ENCODE peak calls at places on chromosomes 12 and 14, in six cellular contexts. A, V, B, K, O and Z are unnamed samples.

GRCh38 chr12:26848156-26848825 is 15.3 kb upstream of the ITPR2 start:
- DNase-seq in A (peak), V (no peak), B (peak), K (no peak), O (no peak), Z (no peak)

GRCh38 chr12:104569348-104570173 is 112.8 kb downstream of the CHST11 start:
- DNase-seq in A (no peak), V (no peak), B (no peak), K (no peak), O (no peak), Z (peak)

GRCh38 chr12:43835656-43836454 is at the start of gene TMEM117:
- DNase-seq in A (peak), V (peak), B (peak), K (no peak), O (peak), Z (peak)

GRCh38 chr14:96894966-96895365 is 97.8 kb downstream of the VRK1 start:
- DNase-seq in A (no peak), V (no peak), B (no peak), K (no peak), O (no peak), Z (no peak)

GRCh38 chr12:52679875-52680274 is 332 bp downstream of the KRT1 start:
- DNase-seq in A (no peak), V (no peak), B (no peak), K (no peak), O (no peak), Z (no peak)

GRCh38 chr12:84355561-84355960 is 557.0 kb downstream of the SLC6A15 start:
- DNase-seq in A (no peak), V (no peak), B (no peak), K (no peak), O (no peak), Z (no peak)

GRCh38 chr14:105012171-105012985 is 8.5 kb downstream of the CDCA4 start:
- DNase-seq in A (no peak), V (no peak), B (no peak), K (no peak), O (no peak), Z (no peak)

GRCh38 chr12:132619301-132620112 is 931 bp downstream of the P2RX2 start:
- DNase-seq in A (no peak), V (no peak), B (no peak), K (no peak), O (no peak), Z (no peak)

GRCh38 chr14:44767646-44768173 is 194.0 kb downstream of the KLHL28 start:
- DNase-seq in A (no peak), V (no peak), B (no peak), K (no peak), O (no peak), Z (no peak)

GRCh38 chr12:5941907-5942306 is 3.2 kb downstream of the ANO2 start:
- DNase-seq in A (no peak), V (no peak), B (no peak), K (peak), O (no peak), Z (no peak)

GRCh38 chr14:92747701-92748258 is 647 bp downstream of the LGMN start:
- DNase-seq in A (no peak), V (no peak), B (no peak), K (no peak), O (no peak), Z (no peak)

GRCh38 chr14:104035300-104035699 is 50.2 kb upstream of the ASPG start:
- DNase-seq in A (no peak), V (no peak), B (no peak), K (no peak), O (no peak), Z (no peak)

GRCh38 chr14:72646861-72647528 is 246.9 kb downstream of the DPF3 start:
- DNase-seq in A (peak), V (no peak), B (peak), K (peak), O (no peak), Z (no peak)

GRCh38 chr14:21768116-21768874 is 94.7 kb upstream of the OR4E1 start:
- DNase-seq in A (no peak), V (peak), B (peak), K (no peak), O (no peak), Z (no peak)

GRCh38 chr14:34633697-34634096 is 3.7 kb upstream of the SNX6 start:
- DNase-seq in A (no peak), V (no peak), B (no peak), K (no peak), O (no peak), Z (no peak)

GRCh38 chr12:129964826-129965457 is 61.1 kb upstream of the TMEM132D start:
- DNase-seq in A (no peak), V (no peak), B (no peak), K (no peak), O (no peak), Z (no peak)

GRCh38 chr12:133081408-133081806 is 684 bp downstream of the ZNF140 start:
- DNase-seq in A (no peak), V (no peak), B (no peak), K (no peak), O (peak), Z (no peak)

GRCh38 chr12:122192441-122192840 is 9.5 kb downstream of the LRRC43 start:
- DNase-seq in A (no peak), V (no peak), B (no peak), K (no peak), O (no peak), Z (no peak)

GRCh38 chr14:94936901-94937321 is 167.0 kb upstream of the GSC start:
- DNase-seq in A (no peak), V (no peak), B (no peak), K (no peak), O (no peak), Z (no peak)

GRCh38 chr14:82811246-82811645 is 1277.6 kb upstream of the SEL1L start:
- DNase-seq in A (no peak), V (no peak), B (no peak), K (no peak), O (no peak), Z (no peak)

GRCh38 chr12:26741828-26742227 is 91.2 kb downstream of the ITPR2 start:
- DNase-seq in A (no peak), V (no peak), B (no peak), K (no peak), O (no peak), Z (no peak)

GRCh38 chr12:22856120-22856699 is 231.2 kb downstream of the ETNK1 start:
- DNase-seq in A (peak), V (no peak), B (peak), K (no peak), O (no peak), Z (no peak)

GRCh38 chr12:75236206-75236605 is 26.6 kb upstream of the KCNC2 start:
- DNase-seq in A (no peak), V (no peak), B (no peak), K (no peak), O (no peak), Z (no peak)

GRCh38 chr14:33932526-33933292 is 18.2 kb downstream of the EGLN3 start:
- DNase-seq in A (peak), V (no peak), B (peak), K (no peak), O (no peak), Z (no peak)

GRCh38 chr14:94906991-94907587 is 137.2 kb upstream of the GSC start:
- DNase-seq in A (no peak), V (no peak), B (no peak), K (no peak), O (no peak), Z (no peak)

GRCh38 chr14:97299661-97300060 is 502.5 kb downstream of the VRK1 start:
- DNase-seq in A (no peak), V (no peak), B (no peak), K (no peak), O (no peak), Z (no peak)

GRCh38 chr12:21502164-21502496 is 541 bp downstream of the GOLT1B start:
- DNase-seq in A (peak), V (no peak), B (peak), K (no peak), O (no peak), Z (peak)

GRCh38 chr14:74488788-74489397 is 4.2 kb downstream of the NPC2 start:
- DNase-seq in A (peak), V (no peak), B (peak), K (no peak), O (no peak), Z (no peak)

GRCh38 chr12:105978686-105979085 is 160.1 kb downstream of the NUAK1 start:
- DNase-seq in A (peak), V (no peak), B (no peak), K (no peak), O (no peak), Z (no peak)

GRCh38 chr12:115466076-115466475 is 782.1 kb upstream of the TBX3 start:
- DNase-seq in A (no peak), V (no peak), B (no peak), K (no peak), O (no peak), Z (no peak)

GRCh38 chr12:27333311-27334009 is 824 bp downstream of the BMAL2 start:
- DNase-seq in A (no peak), V (no peak), B (no peak), K (no peak), O (no peak), Z (peak)

GRCh38 chr12:62767506-62767905 is 167.4 kb downstream of the PPM1H start:
- DNase-seq in A (no peak), V (no peak), B (peak), K (no peak), O (no peak), Z (no peak)